ENCODE peak calls at places on chromosome 19, in five cellular contexts. N is HepG2, K is HEK293T, S is SK-N-SH, R is K562. I is an unnamed sample.

GRCh38 chr19:1438035-1438932 is at the start of gene RPS15:
- DNase-seq in S (peak; percentile 96), R (peak; percentile 97), K (peak; percentile 94), N (peak; percentile 91), I (peak; percentile 84)

GRCh38 chr19:32570081-32570785 is 10.8 kb upstream of the PDCD5 start:
- DNase-seq in S (peak; percentile 75), K (peak; percentile 61), N (peak; percentile 62), R (peak; percentile 75), I (no peak)

GRCh38 chr19:15432629-15433518 is 14.1 kb upstream of the AKAP8L start:
- DNase-seq in K (peak; percentile 98), R (peak; percentile 94), N (peak; percentile 65), S (peak; percentile 99), I (peak; percentile 36)

GRCh38 chr19:18508585-18508984 is 13.3 kb downstream of the ELL start:
- DNase-seq in K (no peak), N (no peak), R (no peak), S (no peak), I (no peak)

GRCh38 chr19:33437351-33438015 is 64.0 kb downstream of the CEBPG start:
- DNase-seq in R (no peak), S (peak; percentile 69), K (no peak), N (no peak), I (no peak)

GRCh38 chr19:51983361-51983760 is 3.3 kb downstream of the ZNF350 start:
- DNase-seq in K (no peak), R (no peak), S (no peak), N (no peak), I (no peak)

GRCh38 chr19:3073931-3074595 is 11.8 kb upstream of the TLE5 start:
- DNase-seq in S (peak; percentile 14), K (no peak), N (no peak), R (peak; percentile 70), I (no peak)

GRCh38 chr19:33797821-33798633 is 1.4 kb downstream of the KCTD15 start:
- DNase-seq in R (peak; percentile 84), K (peak; percentile 36), S (peak; percentile 82), N (no peak), I (no peak)

GRCh38 chr19:5470264-5470671 is 15.1 kb downstream of the ZNRF4 start:
- DNase-seq in R (no peak), K (no peak), N (peak; percentile 88), S (no peak), I (no peak)

GRCh38 chr19:18557474-18558201 is at the start of gene KXD1:
- DNase-seq in R (peak; percentile 100), K (peak; percentile 95), N (peak; percentile 95), S (peak; percentile 97), I (peak; percentile 98)

GRCh38 chr19:29381353-29382203 is 144.2 kb upstream of the VSTM2B start:
- DNase-seq in K (no peak), S (no peak), N (no peak), R (no peak), I (no peak)
- TF ChIP-seq FOXM1 in K (no peak), S (no peak), N (no peak), R (no peak), I (no peak)

DNA sequence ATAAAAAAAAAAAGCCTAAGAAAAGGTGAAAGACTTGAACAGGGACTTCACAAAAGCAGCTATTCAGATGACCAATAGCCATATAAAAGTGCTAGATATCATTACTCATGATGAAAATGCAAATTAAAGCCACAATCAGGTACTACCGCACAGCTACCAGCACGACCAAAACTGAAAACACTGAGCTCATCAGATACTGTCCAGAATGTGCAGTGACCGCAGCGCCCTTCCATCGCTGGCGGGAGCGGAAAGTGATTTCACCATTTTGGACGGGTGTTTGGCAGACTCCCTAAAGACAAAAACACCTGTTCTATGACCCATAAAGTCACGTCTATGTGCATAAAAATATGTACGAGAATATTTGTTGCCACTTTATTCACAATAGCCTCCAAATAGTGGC is 60.7 kb downstream of the SLC6A16 start:
- DNase-seq in S (no peak), K (no peak), R (no peak), N (no peak), I (no peak)
- TF ChIP-seq FOXM1 in S (no peak), K (no peak), R (no peak), N (no peak), I (no peak)

DNA sequence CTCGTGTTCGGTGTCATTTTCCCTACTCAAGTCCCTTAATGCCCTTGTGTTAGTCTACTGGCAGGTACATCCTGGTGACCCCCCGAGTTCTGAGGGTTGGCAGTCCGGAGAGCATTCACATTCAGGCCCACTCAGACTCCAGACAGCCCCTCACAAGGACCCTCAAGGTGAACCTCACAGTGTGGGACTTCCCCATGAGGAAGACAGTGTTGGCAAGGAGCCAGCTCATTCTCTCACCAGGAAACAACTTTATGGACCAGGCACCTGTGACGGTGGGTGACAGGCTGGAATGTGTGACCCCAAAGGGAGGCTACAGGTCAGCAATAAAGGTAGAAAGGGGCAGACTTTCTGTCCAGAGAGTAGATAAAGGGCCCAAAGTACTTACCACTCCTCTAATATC is 24.5 kb downstream of the RDH8 start:
- DNase-seq in N (no peak), S (no peak), K (no peak), R (no peak), I (no peak)
- TF ChIP-seq FOXM1 in N (no peak), S (no peak), K (no peak), R (no peak), I (no peak)

DNA sequence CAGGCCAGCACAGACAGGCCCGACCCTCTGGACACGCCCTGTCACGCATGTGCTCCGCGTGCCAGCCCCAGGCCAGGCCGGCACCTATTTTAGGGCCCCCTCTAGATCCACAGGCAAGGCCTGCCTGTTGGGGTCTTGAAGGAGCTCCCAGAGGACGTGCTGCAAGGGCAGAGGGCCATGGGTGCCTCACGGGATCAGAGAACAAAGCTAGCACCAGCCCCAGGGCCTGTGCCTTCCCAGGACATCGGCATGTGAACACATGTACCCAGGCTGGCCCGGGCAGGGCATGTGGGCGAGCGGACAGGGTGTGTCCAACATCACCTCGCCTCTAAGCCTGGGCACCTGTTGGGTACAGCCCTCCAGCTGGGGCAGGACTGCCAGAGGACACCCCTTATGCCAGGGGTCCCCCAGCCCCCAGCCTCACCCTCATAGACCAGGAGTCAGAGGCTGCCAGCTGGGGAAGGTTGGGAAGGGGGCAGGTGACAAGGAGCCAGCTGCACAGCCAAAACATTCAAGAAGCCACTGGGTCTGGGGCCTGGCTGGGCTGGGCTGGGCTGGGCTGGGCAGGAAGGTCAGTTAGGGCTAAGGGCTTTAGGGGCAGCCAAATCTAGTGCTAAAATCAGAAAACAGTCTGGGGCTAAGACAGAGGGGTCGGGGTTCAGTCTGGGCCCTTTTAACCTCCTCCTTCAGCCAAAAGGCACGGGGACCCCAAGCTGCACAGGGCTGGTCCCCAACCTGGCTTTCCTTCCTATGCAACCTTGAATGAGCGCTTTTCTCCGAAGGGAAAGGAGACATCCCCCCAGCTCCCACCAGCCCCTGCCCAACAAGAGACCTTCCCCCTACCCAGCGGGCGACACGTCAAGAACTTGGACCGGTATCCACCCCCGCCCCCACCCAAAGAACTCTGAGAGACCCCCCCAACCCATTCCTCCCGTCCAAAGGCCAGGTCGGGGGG is 35.3 kb upstream of the NANOS3 start:
- DNase-seq in K (no peak), S (peak; percentile 50), R (peak; percentile 37), N (no peak), I (no peak)
- TF ChIP-seq FOXM1 in K (no peak), S (no peak), R (no peak), N (no peak), I (no peak)

GRCh38 chr19:45770192-45771101 is 1.4 kb upstream of the SIX5 start:
- DNase-seq in N (peak; percentile 96), R (peak; percentile 99), K (peak; percentile 91), S (peak; percentile 96), I (peak; percentile 76)
- TF ChIP-seq FOXM1 in N (no peak), R (peak; percentile 42), K (no peak), S (no peak), I (no peak)

GRCh38 chr19:38522915-38523314 is 89.4 kb downstream of the RYR1 start:
- DNase-seq in R (no peak), K (no peak), S (no peak), N (no peak), I (no peak)
- TF ChIP-seq FOXM1 in R (no peak), K (no peak), S (no peak), N (no peak), I (no peak)